ENCODE peak calls at places on chromosomes 3 and 15, in six cellular contexts. One of them, this sample, is unnamed.

GRCh38 chr15:74208901-74209559 is 6.4 kb upstream of the STRA6 start:
- DNase-seq in NCI-H774: no peak
- DNase-seq in memory B cell: no peak
- DNase-seq in activated CD8-positive, alpha-beta memory T cell treated with anti-CD3 and anti-CD28 coated beads for 1 hour: no peak
- DNase-seq in stimulated activated CD4-positive, alpha-beta T cell treated with anti-CD3 and anti-CD28 coated beads, Interleukin-2, amount 100 ng/mL, for 24 hours: no peak
- DNase-seq in effector CD4-positive, alpha-beta T cell: no peak
- DNase-seq in this sample: peak

GRCh38 chr3:27507111-27507510 is 22.9 kb upstream of the SLC4A7 start:
- DNase-seq in memory B cell: no peak
- DNase-seq in effector CD4-positive, alpha-beta T cell: no peak
- DNase-seq in activated CD8-positive, alpha-beta memory T cell treated with anti-CD3 and anti-CD28 coated beads for 1 hour: no peak
- DNase-seq in stimulated activated CD4-positive, alpha-beta T cell treated with anti-CD3 and anti-CD28 coated beads, Interleukin-2, amount 100 ng/mL, for 24 hours: no peak
- DNase-seq in NCI-H774: no peak
- DNase-seq in this sample: no peak

GRCh38 chr15:79640206-79640605 is 208.1 kb downstream of the MINAR1 start:
- DNase-seq in stimulated activated CD4-positive, alpha-beta T cell treated with anti-CD3 and anti-CD28 coated beads, Interleukin-2, amount 100 ng/mL, for 24 hours: no peak
- DNase-seq in NCI-H774: peak
- DNase-seq in activated CD8-positive, alpha-beta memory T cell treated with anti-CD3 and anti-CD28 coated beads for 1 hour: no peak
- DNase-seq in effector CD4-positive, alpha-beta T cell: no peak
- DNase-seq in memory B cell: no peak
- DNase-seq in this sample: peak

GRCh38 chr3:152043620-152044019 is 170.2 kb downstream of the SUCNR1 start:
- DNase-seq in memory B cell: no peak
- DNase-seq in NCI-H774: no peak
- DNase-seq in activated CD8-positive, alpha-beta memory T cell treated with anti-CD3 and anti-CD28 coated beads for 1 hour: no peak
- DNase-seq in stimulated activated CD4-positive, alpha-beta T cell treated with anti-CD3 and anti-CD28 coated beads, Interleukin-2, amount 100 ng/mL, for 24 hours: no peak
- DNase-seq in effector CD4-positive, alpha-beta T cell: no peak
- DNase-seq in this sample: no peak

GRCh38 chr3:51706788-51707731 is at the start of gene GRM2:
- DNase-seq in NCI-H774: no peak
- DNase-seq in activated CD8-positive, alpha-beta memory T cell treated with anti-CD3 and anti-CD28 coated beads for 1 hour: no peak
- DNase-seq in stimulated activated CD4-positive, alpha-beta T cell treated with anti-CD3 and anti-CD28 coated beads, Interleukin-2, amount 100 ng/mL, for 24 hours: peak
- DNase-seq in memory B cell: no peak
- DNase-seq in effector CD4-positive, alpha-beta T cell: no peak
- DNase-seq in this sample: peak

GRCh38 chr3:18546632-18547031 is 121.5 kb upstream of the SATB1 start:
- DNase-seq in stimulated activated CD4-positive, alpha-beta T cell treated with anti-CD3 and anti-CD28 coated beads, Interleukin-2, amount 100 ng/mL, for 24 hours: no peak
- DNase-seq in memory B cell: no peak
- DNase-seq in NCI-H774: no peak
- DNase-seq in activated CD8-positive, alpha-beta memory T cell treated with anti-CD3 and anti-CD28 coated beads for 1 hour: no peak
- DNase-seq in effector CD4-positive, alpha-beta T cell: no peak
- DNase-seq in this sample: no peak

GRCh38 chr15:27955087-27955486 is 144.0 kb downstream of the OCA2 start:
- DNase-seq in effector CD4-positive, alpha-beta T cell: no peak
- DNase-seq in memory B cell: no peak
- DNase-seq in activated CD8-positive, alpha-beta memory T cell treated with anti-CD3 and anti-CD28 coated beads for 1 hour: no peak
- DNase-seq in stimulated activated CD4-positive, alpha-beta T cell treated with anti-CD3 and anti-CD28 coated beads, Interleukin-2, amount 100 ng/mL, for 24 hours: no peak
- DNase-seq in NCI-H774: no peak
- DNase-seq in this sample: no peak

GRCh38 chr3:194276768-194277546 is 74.2 kb downstream of the CPN2 start:
- DNase-seq in NCI-H774: no peak
- DNase-seq in memory B cell: no peak
- DNase-seq in activated CD8-positive, alpha-beta memory T cell treated with anti-CD3 and anti-CD28 coated beads for 1 hour: no peak
- DNase-seq in stimulated activated CD4-positive, alpha-beta T cell treated with anti-CD3 and anti-CD28 coated beads, Interleukin-2, amount 100 ng/mL, for 24 hours: no peak
- DNase-seq in effector CD4-positive, alpha-beta T cell: no peak
- DNase-seq in this sample: no peak

GRCh38 chr3:171765511-171765887 is 44.8 kb downstream of the PLD1 start:
- DNase-seq in effector CD4-positive, alpha-beta T cell: no peak
- DNase-seq in stimulated activated CD4-positive, alpha-beta T cell treated with anti-CD3 and anti-CD28 coated beads, Interleukin-2, amount 100 ng/mL, for 24 hours: no peak
- DNase-seq in NCI-H774: no peak
- DNase-seq in memory B cell: no peak
- DNase-seq in activated CD8-positive, alpha-beta memory T cell treated with anti-CD3 and anti-CD28 coated beads for 1 hour: no peak
- DNase-seq in this sample: no peak

GRCh38 chr3:187983484-187984124 is 170.4 kb upstream of the LPP start:
- DNase-seq in activated CD8-positive, alpha-beta memory T cell treated with anti-CD3 and anti-CD28 coated beads for 1 hour: no peak
- DNase-seq in memory B cell: no peak
- DNase-seq in NCI-H774: no peak
- DNase-seq in effector CD4-positive, alpha-beta T cell: no peak
- DNase-seq in stimulated activated CD4-positive, alpha-beta T cell treated with anti-CD3 and anti-CD28 coated beads, Interleukin-2, amount 100 ng/mL, for 24 hours: no peak
- DNase-seq in this sample: peak

GRCh38 chr3:187628169-187628568 is 42.0 kb downstream of the SST start:
- DNase-seq in memory B cell: no peak
- DNase-seq in stimulated activated CD4-positive, alpha-beta T cell treated with anti-CD3 and anti-CD28 coated beads, Interleukin-2, amount 100 ng/mL, for 24 hours: no peak
- DNase-seq in effector CD4-positive, alpha-beta T cell: no peak
- DNase-seq in activated CD8-positive, alpha-beta memory T cell treated with anti-CD3 and anti-CD28 coated beads for 1 hour: no peak
- DNase-seq in NCI-H774: no peak
- DNase-seq in this sample: no peak

GRCh38 chr15:41506796-41507341 is 6.8 kb downstream of the LTK start:
- DNase-seq in stimulated activated CD4-positive, alpha-beta T cell treated with anti-CD3 and anti-CD28 coated beads, Interleukin-2, amount 100 ng/mL, for 24 hours: no peak
- DNase-seq in activated CD8-positive, alpha-beta memory T cell treated with anti-CD3 and anti-CD28 coated beads for 1 hour: no peak
- DNase-seq in effector CD4-positive, alpha-beta T cell: no peak
- DNase-seq in memory B cell: no peak
- DNase-seq in NCI-H774: no peak
- DNase-seq in this sample: no peak

This sample was measured in HepG2.